ENCODE peak calls at places on chromosomes 12 and 14, in ten cellular contexts. J, O, E, X, S, B, U, Q, W and C are unnamed samples.
A peak's percentile ranks its signal among the peaks of the same experiment; 100 is the strongest.

GRCh38 chr12:43861847-43862150 is 25.9 kb downstream of the TMEM117 start:
- DNase-seq in S (no peak), W (no peak), O (no peak), E (no peak), X (no peak), J (no peak), B (no peak), Q (no peak), U (no peak), C (no peak)

GRCh38 chr12:56286044-56286830 is 13.9 kb downstream of the CS start:
- DNase-seq in W (no peak), B (no peak), J (no peak), X (no peak), E (no peak), O (no peak), U (no peak), S (no peak), Q (no peak), C (no peak)

GRCh38 chr12:4911316-4911994 is 1.8 kb downstream of the KCNA1 start:
- DNase-seq in S (peak; percentile 15), Q (no peak), E (no peak), X (no peak), O (no peak), W (no peak), J (no peak), U (no peak), B (no peak), C (no peak)

GRCh38 chr14:67567654-67568053 is 32.4 kb downstream of the PIGH start:
- DNase-seq in X (no peak), O (no peak), E (peak; percentile 31), J (no peak), W (no peak), Q (no peak), S (no peak), B (peak; percentile 34), U (peak; percentile 35), C (no peak)

GRCh38 chr12:125018356-125018755 is 24.9 kb downstream of the BRI3BP start:
- DNase-seq in B (no peak), E (no peak), W (no peak), X (no peak), U (no peak), Q (no peak), O (no peak), J (no peak), S (no peak), C (no peak)

GRCh38 chr14:92728781-92729364 is 19.6 kb downstream of the LGMN start:
- DNase-seq in E (no peak), W (peak; percentile 29), X (no peak), B (no peak), O (peak; percentile 84), U (peak; percentile 61), Q (no peak), S (no peak), J (peak; percentile 28), C (peak; percentile 60)

GRCh38 chr12:11853126-11853525 is 203.7 kb downstream of the ETV6 start:
- DNase-seq in O (no peak), W (no peak), X (no peak), Q (no peak), S (no peak), J (no peak), U (no peak), B (no peak), E (no peak), C (no peak)

GRCh38 chr14:74638066-74638465 is 26.0 kb upstream of the LTBP2 start:
- DNase-seq in W (peak; percentile 24), X (no peak), J (no peak), U (no peak), E (no peak), O (no peak), B (peak; percentile 44), S (no peak), Q (no peak), C (no peak)

GRCh38 chr12:108302471-108303311 is 36.4 kb downstream of the CMKLR1 start:
- DNase-seq in Q (peak; percentile 84), X (no peak), J (peak; percentile 68), W (no peak), B (peak; percentile 77), E (no peak), U (peak; percentile 39), S (no peak), O (peak; percentile 18), C (no peak)

GRCh38 chr12:117014342-117014887 is 84.8 kb downstream of the TESC start:
- DNase-seq in Q (no peak), J (no peak), O (no peak), U (no peak), S (no peak), E (no peak), W (no peak), X (no peak), B (no peak), C (no peak)

GRCh38 chr12:117010693-117011451 is 88.3 kb downstream of the TESC start:
- DNase-seq in W (no peak), X (no peak), U (no peak), S (no peak), Q (no peak), O (no peak), B (no peak), J (no peak), E (no peak), C (no peak)

GRCh38 chr12:117009759-117010158 is 89.5 kb downstream of the TESC start:
- DNase-seq in Q (no peak), X (no peak), B (no peak), U (no peak), J (no peak), S (no peak), E (no peak), W (no peak), O (no peak), C (no peak)

GRCh38 chr12:117013726-117014125 is 85.5 kb downstream of the TESC start:
- DNase-seq in Q (no peak), J (no peak), O (no peak), B (no peak), S (no peak), X (no peak), E (no peak), W (no peak), U (no peak), C (no peak)

GRCh38 chr12:117012189-117012805 is 86.9 kb downstream of the TESC start:
- DNase-seq in J (no peak), X (no peak), S (no peak), E (no peak), B (no peak), O (peak; percentile 49), W (no peak), Q (no peak), U (no peak), C (no peak)
- H3K27ac ChIP-seq in J (no peak overlapping the region), X (no peak overlapping the region), S (no peak overlapping the region), E (no peak overlapping the region), B (no peak overlapping the region), O (no peak overlapping the region), W (no peak overlapping the region), Q (no peak overlapping the region), U (no peak overlapping the region), C (peak overlapping the region; percentile 30)

GRCh38 chr14:38212996-38213395 is 5.3 kb downstream of the SSTR1 start:
- DNase-seq in Q (no peak), U (no peak), J (no peak), B (no peak), X (no peak), S (no peak), W (no peak), E (no peak), O (no peak), C (no peak)

GRCh38 chr14:38221077-38221476 is 13.4 kb downstream of the SSTR1 start:
- DNase-seq in E (no peak), S (no peak), X (no peak), B (no peak), Q (no peak), J (no peak), U (no peak), W (no peak), O (no peak), C (no peak)

GRCh38 chr14:38217538-38217937 is 9.8 kb downstream of the SSTR1 start:
- DNase-seq in S (no peak), J (no peak), B (no peak), Q (no peak), E (no peak), W (no peak), U (no peak), O (no peak), X (no peak), C (no peak)
- H3K27ac ChIP-seq in S (no peak overlapping the region), J (no peak overlapping the region), B (no peak overlapping the region), Q (no peak overlapping the region), E (no peak overlapping the region), W (no peak overlapping the region), U (no peak overlapping the region), O (no peak overlapping the region), X (no peak overlapping the region), C (no peak overlapping the region)

GRCh38 chr14:91153360-91153759 is 39.5 kb downstream of the DGLUCY start:
- DNase-seq in O (no peak), U (no peak), S (no peak), J (no peak), X (no peak), B (no peak), W (no peak), Q (no peak), E (no peak), C (no peak)

GRCh38 chr14:91146661-91147060 is 32.8 kb downstream of the DGLUCY start:
- DNase-seq in W (no peak), X (no peak), S (no peak), B (no peak), O (no peak), Q (no peak), E (no peak), J (no peak), U (no peak), C (no peak)

GRCh38 chr14:91152499-91152898 is 38.6 kb downstream of the DGLUCY start:
- DNase-seq in X (no peak), O (no peak), S (no peak), J (no peak), Q (no peak), E (no peak), B (no peak), U (no peak), W (no peak), C (no peak)

GRCh38 chr14:91145396-91146160 is 31.7 kb downstream of the DGLUCY start:
- DNase-seq in W (no peak), U (no peak), E (no peak), O (no peak), Q (no peak), X (no peak), B (peak; percentile 15), J (no peak), S (no peak), C (no peak)

GRCh38 chr14:91149462-91149861 is 35.6 kb downstream of the DGLUCY start:
- DNase-seq in B (no peak), X (peak; percentile 7), J (peak; percentile 82), O (peak; percentile 84), E (no peak), U (peak; percentile 75), Q (peak; percentile 20), W (no peak), S (no peak), C (peak; percentile 97)
- H3K27ac ChIP-seq in B (no peak overlapping the region), X (no peak overlapping the region), J (peak overlapping the region; percentile 83), O (peak overlapping the region; percentile 88), E (no peak overlapping the region), U (peak overlapping the region; percentile 79), Q (no peak overlapping the region), W (no peak overlapping the region), S (no peak overlapping the region), C (peak overlapping the region; percentile 43)

GRCh38 chr14:69654109-69654508 is 42.7 kb downstream of the SUSD6 start:
- DNase-seq in E (no peak), B (no peak), O (no peak), U (no peak), S (no peak), X (no peak), Q (no peak), J (peak; percentile 54), W (no peak), C (peak; percentile 95)
- H3K27ac ChIP-seq in E (no peak overlapping the region), B (peak overlapping the region; percentile 95), O (no peak overlapping the region), U (peak overlapping the region; percentile 68), S (no peak overlapping the region), X (no peak overlapping the region), Q (no peak overlapping the region), J (no peak overlapping the region), W (no peak overlapping the region), C (peak overlapping the region; percentile 82)

GRCh38 chr14:68810173-68811153 is 17.6 kb upstream of the ZFP36L1 start:
- DNase-seq in W (no peak), O (no peak), S (no peak), Q (no peak), E (no peak), J (no peak), X (no peak), U (no peak), B (no peak), C (no peak)
- H3K27ac ChIP-seq in W (no peak overlapping the region), O (no peak overlapping the region), S (no peak overlapping the region), Q (no peak overlapping the region), E (peak overlapping the region; percentile 25), J (peak overlapping the region; percentile 86), X (no peak overlapping the region), U (no peak overlapping the region), B (no peak overlapping the region), C (no peak overlapping the region)